ENCODE peak calls at places on chromosomes 6 and 20, in six cellular contexts. One of them, this sample, is unnamed. For H3K4me1, the result is how much of the 10 kb centered on the place peaks cover.

GRCh38 chr20:44288252-44288651 is 22.8 kb downstream of the FITM2 start:
- DNase-seq in heart left ventricle: no peak
- DNase-seq in cardiac muscle cell: no peak
- DNase-seq in A549: no peak
- DNase-seq in keratinocyte: no peak
- DNase-seq in endothelial cell of umbilical vein: no peak
- DNase-seq in this sample: no peak

GRCh38 chr20:36082516-36082915 is 72.0 kb upstream of the EPB41L1 start:
- DNase-seq in heart left ventricle: no peak
- DNase-seq in cardiac muscle cell: no peak
- DNase-seq in A549: no peak
- DNase-seq in endothelial cell of umbilical vein: no peak
- DNase-seq in keratinocyte: no peak
- DNase-seq in this sample: no peak

GRCh38 chr20:60206259-60206658 is 248.0 kb downstream of the CDH26 start:
- DNase-seq in endothelial cell of umbilical vein: no peak
- DNase-seq in heart left ventricle: no peak
- DNase-seq in keratinocyte: no peak
- DNase-seq in cardiac muscle cell: peak
- DNase-seq in A549: peak
- DNase-seq in this sample: no peak

GRCh38 chr6:159979136-159979874 is 10.4 kb downstream of the IGF2R start:
- DNase-seq in cardiac muscle cell: peak
- DNase-seq in keratinocyte: no peak
- DNase-seq in heart left ventricle: peak
- DNase-seq in endothelial cell of umbilical vein: peak
- DNase-seq in A549: no peak
- DNase-seq in this sample: no peak

GRCh38 chr6:135073757-135074393 is 19.3 kb upstream of the HBS1L start:
- DNase-seq in heart left ventricle: no peak
- DNase-seq in A549: no peak
- DNase-seq in cardiac muscle cell: no peak
- DNase-seq in keratinocyte: no peak
- DNase-seq in endothelial cell of umbilical vein: peak
- DNase-seq in this sample: no peak

GRCh38 chr20:52178691-52179090 is 12.9 kb downstream of the ZFP64 start:
- DNase-seq in heart left ventricle: no peak
- DNase-seq in endothelial cell of umbilical vein: no peak
- DNase-seq in keratinocyte: no peak
- DNase-seq in cardiac muscle cell: no peak
- DNase-seq in A549: no peak
- DNase-seq in this sample: no peak

GRCh38 chr6:138689849-138690248 is 83.7 kb upstream of the CCDC28A start:
- DNase-seq in heart left ventricle: no peak
- DNase-seq in cardiac muscle cell: no peak
- DNase-seq in A549: no peak
- DNase-seq in keratinocyte: no peak
- DNase-seq in endothelial cell of umbilical vein: no peak
- DNase-seq in this sample: no peak

GRCh38 chr20:7734216-7734615 is 206.0 kb downstream of the HAO1 start:
- DNase-seq in cardiac muscle cell: no peak
- DNase-seq in heart left ventricle: no peak
- DNase-seq in endothelial cell of umbilical vein: no peak
- DNase-seq in keratinocyte: no peak
- DNase-seq in A549: no peak
- DNase-seq in this sample: no peak

GRCh38 chr6:6004147-6004995 is 2.4 kb downstream of the NRN1 start:
- DNase-seq in keratinocyte: no peak
- DNase-seq in heart left ventricle: no peak
- DNase-seq in endothelial cell of umbilical vein: peak
- DNase-seq in A549: no peak
- DNase-seq in cardiac muscle cell: no peak
- DNase-seq in this sample: peak

GRCh38 chr6:52020961-52021570 is 66.3 kb downstream of the PKHD1 start:
- DNase-seq in A549: peak
- DNase-seq in endothelial cell of umbilical vein: peak
- DNase-seq in keratinocyte: no peak
- DNase-seq in cardiac muscle cell: peak
- DNase-seq in heart left ventricle: no peak
- DNase-seq in this sample: no peak

GRCh38 chr20:38485041-38485440 is 12.4 kb downstream of the RALGAPB start:
- DNase-seq in endothelial cell of umbilical vein: peak
- DNase-seq in heart left ventricle: no peak
- DNase-seq in cardiac muscle cell: no peak
- DNase-seq in keratinocyte: no peak
- DNase-seq in A549: no peak
- DNase-seq in this sample: no peak

GRCh38 chr6:105651969-105652368 is 249.1 kb upstream of the PREP start:
- DNase-seq in keratinocyte: no peak
- DNase-seq in A549: no peak
- DNase-seq in endothelial cell of umbilical vein: no peak
- DNase-seq in heart left ventricle: no peak
- DNase-seq in cardiac muscle cell: no peak
- DNase-seq in this sample: no peak

GRCh38 chr6:68196645-68197044 is 438.4 kb upstream of the ADGRB3 start:
- DNase-seq in cardiac muscle cell: peak
- DNase-seq in heart left ventricle: no peak
- DNase-seq in A549: no peak
- DNase-seq in keratinocyte: no peak
- DNase-seq in endothelial cell of umbilical vein: no peak
- DNase-seq in this sample: no peak

GRCh38 chr6:113588646-113589045 is 268.5 kb upstream of the MARCKS start:
- DNase-seq in keratinocyte: no peak
- DNase-seq in cardiac muscle cell: no peak
- DNase-seq in endothelial cell of umbilical vein: no peak
- DNase-seq in A549: no peak
- DNase-seq in heart left ventricle: no peak
- DNase-seq in this sample: no peak

GRCh38 chr6:136037246-136037884 is 185.9 kb downstream of the PDE7B start:
- DNase-seq in heart left ventricle: peak
- DNase-seq in A549: no peak
- DNase-seq in keratinocyte: no peak
- DNase-seq in endothelial cell of umbilical vein: peak
- DNase-seq in cardiac muscle cell: peak
- DNase-seq in this sample: peak

GRCh38 chr6:11367638-11368199 is 135.3 kb upstream of the NEDD9 start:
- DNase-seq in cardiac muscle cell: no peak
- DNase-seq in heart left ventricle: no peak
- DNase-seq in A549: peak
- DNase-seq in endothelial cell of umbilical vein: no peak
- DNase-seq in keratinocyte: no peak
- DNase-seq in this sample: no peak

GRCh38 chr20:13610205-13610604 is 28.5 kb downstream of the TASP1 start:
- DNase-seq in keratinocyte: no peak
- DNase-seq in heart left ventricle: no peak
- DNase-seq in cardiac muscle cell: peak
- DNase-seq in endothelial cell of umbilical vein: no peak
- DNase-seq in A549: no peak
- DNase-seq in this sample: no peak

GRCh38 chr20:58228484-58229197 is at the start of gene ANKRD60:
- DNase-seq in endothelial cell of umbilical vein: peak
- DNase-seq in heart left ventricle: no peak
- DNase-seq in cardiac muscle cell: peak
- DNase-seq in A549: no peak
- DNase-seq in keratinocyte: no peak
- DNase-seq in this sample: peak
- H3K4me3 ChIP-seq in endothelial cell of umbilical vein: peak
- H3K4me3 ChIP-seq in heart left ventricle: no peak
- H3K4me3 ChIP-seq in cardiac muscle cell: peak
- H3K4me3 ChIP-seq in A549: no peak
- H3K4me3 ChIP-seq in keratinocyte: no peak
- H3K4me3 ChIP-seq in this sample: peak

GRCh38 chr6:158383542-158383941 is 71.3 kb downstream of the TULP4 start:
- DNase-seq in heart left ventricle: no peak
- DNase-seq in A549: no peak
- DNase-seq in cardiac muscle cell: no peak
- DNase-seq in keratinocyte: no peak
- DNase-seq in endothelial cell of umbilical vein: no peak
- DNase-seq in this sample: no peak
- H3K4me1 ChIP-seq in heart left ventricle: under half
- H3K4me1 ChIP-seq in A549: under half
- H3K4me1 ChIP-seq in cardiac muscle cell: under half
- H3K4me1 ChIP-seq in keratinocyte: under half
- H3K4me1 ChIP-seq in endothelial cell of umbilical vein: under half
- H3K4me1 ChIP-seq in this sample: under half

GRCh38 chr20:9400371-9401025 is 113.9 kb upstream of the LAMP5 start:
- DNase-seq in A549: no peak
- DNase-seq in cardiac muscle cell: no peak
- DNase-seq in endothelial cell of umbilical vein: peak
- DNase-seq in heart left ventricle: no peak
- DNase-seq in keratinocyte: no peak
- DNase-seq in this sample: no peak
- H3K4me3 ChIP-seq in A549: no peak
- H3K4me3 ChIP-seq in cardiac muscle cell: no peak
- H3K4me3 ChIP-seq in endothelial cell of umbilical vein: no peak
- H3K4me3 ChIP-seq in heart left ventricle: no peak
- H3K4me3 ChIP-seq in keratinocyte: no peak
- H3K4me3 ChIP-seq in this sample: no peak

DNA sequence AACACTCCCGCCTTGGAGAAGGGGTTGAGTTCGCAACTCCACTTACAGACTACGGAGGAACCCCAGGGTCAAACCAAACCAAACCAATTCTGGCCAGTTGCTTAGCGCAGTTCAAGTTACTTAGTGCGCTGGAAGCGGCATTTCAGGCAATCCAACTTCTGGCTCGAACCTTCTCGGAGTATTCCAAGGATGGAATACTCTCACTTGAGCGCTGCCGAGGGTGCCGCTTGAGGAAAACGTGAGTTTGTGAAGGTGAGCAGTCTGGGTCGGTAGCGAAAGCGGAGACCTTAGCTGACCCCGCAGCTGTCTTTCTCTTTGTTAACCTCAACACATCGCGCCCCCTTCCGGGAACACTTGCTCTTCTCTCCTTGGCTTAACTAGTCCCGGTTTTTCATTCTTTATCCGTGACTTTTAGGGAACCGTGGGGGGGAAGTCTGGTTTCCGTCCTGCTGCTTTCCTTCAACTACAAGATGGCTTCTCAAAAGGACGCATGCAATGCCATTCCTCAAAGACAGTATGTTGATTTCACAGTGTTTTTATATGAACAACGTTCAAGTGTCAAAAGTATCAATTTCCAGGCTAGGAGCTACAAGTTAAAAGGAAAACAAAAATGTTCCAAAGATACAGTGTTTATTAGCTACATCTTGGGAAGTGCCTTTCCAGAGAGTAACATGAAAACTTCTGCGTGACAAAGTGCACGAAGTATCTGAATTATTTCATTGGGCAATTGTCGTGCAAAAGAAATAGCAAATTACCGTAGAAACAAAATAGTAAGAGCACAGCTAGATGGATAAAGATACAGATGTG is 742 bp upstream of the PNISR start:
- DNase-seq in cardiac muscle cell: peak
- DNase-seq in keratinocyte: peak
- DNase-seq in heart left ventricle: peak
- DNase-seq in A549: peak
- DNase-seq in endothelial cell of umbilical vein: peak
- DNase-seq in this sample: peak
- H3K4me1 ChIP-seq in cardiac muscle cell: under half
- H3K4me1 ChIP-seq in keratinocyte: under half
- H3K4me1 ChIP-seq in heart left ventricle: half or more
- H3K4me1 ChIP-seq in A549: under half
- H3K4me1 ChIP-seq in endothelial cell of umbilical vein: under half
- H3K4me1 ChIP-seq in this sample: under half

DNA sequence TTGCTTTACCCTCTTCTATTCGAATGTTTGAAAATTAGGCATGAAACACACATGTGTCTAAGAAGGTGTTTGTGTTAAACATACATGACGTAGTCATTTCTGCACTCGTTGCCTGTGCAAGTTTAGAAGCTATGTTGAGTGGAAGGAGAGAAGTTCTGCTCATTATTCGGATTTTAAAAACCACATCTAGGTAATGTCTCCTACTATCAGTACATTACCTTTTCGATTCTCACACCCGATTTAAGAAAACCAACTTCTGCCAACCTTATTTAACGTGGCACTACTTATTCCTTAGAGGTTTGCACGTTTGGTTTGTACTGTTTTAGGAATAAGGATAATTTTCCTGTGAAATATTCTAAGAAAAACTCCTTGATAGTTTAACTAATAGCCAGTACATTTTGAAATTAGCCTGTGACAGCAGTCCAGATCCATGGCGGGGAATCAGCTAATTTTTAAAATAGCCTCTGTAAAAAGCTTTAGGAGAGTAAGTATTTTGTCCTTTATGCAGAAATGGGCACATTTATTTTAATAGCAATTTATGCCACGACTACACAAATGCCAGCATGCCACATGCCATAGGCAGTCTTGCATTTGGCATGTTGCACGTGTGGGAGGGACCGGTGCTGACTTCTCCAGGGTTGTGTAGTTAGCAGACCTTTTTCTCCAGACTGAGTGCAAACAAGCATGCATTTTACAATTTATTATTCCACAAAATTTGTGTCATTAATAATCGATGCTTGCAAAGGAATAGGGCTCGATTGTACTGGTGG is 6.1 kb downstream of the FOXC1 start:
- DNase-seq in endothelial cell of umbilical vein: peak
- DNase-seq in A549: no peak
- DNase-seq in keratinocyte: no peak
- DNase-seq in heart left ventricle: no peak
- DNase-seq in cardiac muscle cell: no peak
- DNase-seq in this sample: no peak
- H3K4me3 ChIP-seq in endothelial cell of umbilical vein: peak
- H3K4me3 ChIP-seq in A549: no peak
- H3K4me3 ChIP-seq in keratinocyte: no peak
- H3K4me3 ChIP-seq in heart left ventricle: peak
- H3K4me3 ChIP-seq in cardiac muscle cell: no peak
- H3K4me3 ChIP-seq in this sample: no peak

GRCh38 chr20:50514035-50514337 is 3.8 kb downstream of the PTPN1 start:
- DNase-seq in endothelial cell of umbilical vein: no peak
- DNase-seq in keratinocyte: no peak
- DNase-seq in A549: no peak
- DNase-seq in heart left ventricle: no peak
- DNase-seq in cardiac muscle cell: no peak
- DNase-seq in this sample: no peak
- H3K4me1 ChIP-seq in endothelial cell of umbilical vein: under half
- H3K4me1 ChIP-seq in keratinocyte: half or more
- H3K4me1 ChIP-seq in A549: under half
- H3K4me1 ChIP-seq in heart left ventricle: half or more
- H3K4me1 ChIP-seq in cardiac muscle cell: under half
- H3K4me1 ChIP-seq in this sample: under half

GRCh38 chr6:166656269-166657206 is 29.5 kb upstream of the RPS6KA2 start:
- DNase-seq in heart left ventricle: no peak
- DNase-seq in A549: no peak
- DNase-seq in keratinocyte: no peak
- DNase-seq in endothelial cell of umbilical vein: no peak
- DNase-seq in cardiac muscle cell: peak
- DNase-seq in this sample: no peak
- H3K4me3 ChIP-seq in heart left ventricle: no peak
- H3K4me3 ChIP-seq in A549: no peak
- H3K4me3 ChIP-seq in keratinocyte: no peak
- H3K4me3 ChIP-seq in endothelial cell of umbilical vein: no peak
- H3K4me3 ChIP-seq in cardiac muscle cell: no peak
- H3K4me3 ChIP-seq in this sample: no peak